ENCODE peak calls at places on chromosomes 2 and 18, in four cellular contexts. Y is WTC11, O is SK-N-SH, Q is H1. I is an unnamed sample.

GRCh38 chr18:57984490-57985109 is 59.4 kb upstream of the NEDD4L start:
- DNase-seq in Y (no peak), O (no peak), Q (no peak), I (no peak)

GRCh38 chr18:62979900-62980299 is 264.6 kb downstream of the PHLPP1 start:
- DNase-seq in Y (no peak), O (no peak), Q (no peak), I (no peak)

GRCh38 chr2:226977775-226978190 is 141.9 kb downstream of the RHBDD1 start:
- DNase-seq in Y (no peak), O (peak), Q (no peak), I (peak)

GRCh38 chr2:88265352-88265960 is 95.3 kb downstream of the THNSL2 start:
- DNase-seq in Y (no peak), O (no peak), Q (no peak), I (peak)

GRCh38 chr2:145185696-145186095 is 665.8 kb upstream of the ZEB2 start:
- DNase-seq in Y (no peak), O (no peak), Q (no peak), I (no peak)

GRCh38 chr18:45688834-45689233 is 35.1 kb upstream of the SLC14A1 start:
- DNase-seq in Y (no peak), O (no peak), Q (no peak), I (no peak)

GRCh38 chr2:113124181-113124961 is 3.0 kb upstream of the IL1RN start:
- DNase-seq in Y (no peak), O (no peak), Q (no peak), I (no peak)

GRCh38 chr2:65800998-65801397 is 368.6 kb upstream of the SPRED2 start:
- DNase-seq in Y (peak), O (no peak), Q (no peak), I (no peak)

GRCh38 chr2:158495175-158495574 is 38.4 kb downstream of the PKP4 start:
- DNase-seq in Y (no peak), O (no peak), Q (no peak), I (no peak)

GRCh38 chr18:6280344-6280743 is 134.4 kb downstream of the L3MBTL4 start:
- DNase-seq in Y (no peak), O (no peak), Q (no peak), I (no peak)

GRCh38 chr2:67448648-67449047 is 51.5 kb downstream of the ETAA1 start:
- DNase-seq in Y (no peak), O (no peak), Q (no peak), I (no peak)

GRCh38 chr2:120880381-120880780 is 144.7 kb downstream of the GLI2 start:
- DNase-seq in Y (no peak), O (no peak), Q (no peak), I (no peak)

GRCh38 chr18:7457276-7457675 is 109.8 kb upstream of the PTPRM start:
- DNase-seq in Y (no peak), O (no peak), Q (no peak), I (no peak)

GRCh38 chr2:12251121-12251520 is 465.6 kb upstream of the TRIB2 start:
- DNase-seq in Y (no peak), O (no peak), Q (no peak), I (no peak)

GRCh38 chr18:57630759-57631660 is 9.4 kb upstream of the NARS1 start:
- DNase-seq in Y (no peak), O (no peak), Q (no peak), I (no peak)

GRCh38 chr2:25700221-25700660 is 26.9 kb upstream of the DTNB start:
- DNase-seq in Y (no peak), O (peak), Q (no peak), I (peak)

GRCh38 chr2:239612133-239612532 is 211.3 kb upstream of the HDAC4 start:
- DNase-seq in Y (no peak), O (no peak), Q (no peak), I (no peak)

GRCh38 chr18:67215686-67216085 is 300.8 kb downstream of the DSEL start:
- DNase-seq in Y (no peak), O (no peak), Q (no peak), I (no peak)

GRCh38 chr2:131125195-131125757 is 20.1 kb downstream of the PLEKHB2 start:
- DNase-seq in Y (no peak), O (no peak), Q (no peak), I (no peak)

GRCh38 chr18:74935411-74935810 is 273.5 kb downstream of the PTGR3 start:
- DNase-seq in Y (no peak), O (no peak), Q (no peak), I (no peak)

GRCh38 chr2:173963817-173964564 is 1.2 kb downstream of the SP3 start:
- DNase-seq in Y (peak), O (peak), Q (peak), I (peak)

GRCh38 chr18:33231474-33232317 is 208.8 kb downstream of the CCDC178 start:
- DNase-seq in Y (peak), O (peak), Q (peak), I (peak)

GRCh38 chr18:61248589-61248988 is 84.6 kb upstream of the CDH20 start:
- DNase-seq in Y (no peak), O (no peak), Q (no peak), I (no peak)

GRCh38 chr2:15620340-15620739 is 28.7 kb downstream of the DDX1 start:
- DNase-seq in Y (no peak), O (no peak), Q (no peak), I (no peak)

DNA sequence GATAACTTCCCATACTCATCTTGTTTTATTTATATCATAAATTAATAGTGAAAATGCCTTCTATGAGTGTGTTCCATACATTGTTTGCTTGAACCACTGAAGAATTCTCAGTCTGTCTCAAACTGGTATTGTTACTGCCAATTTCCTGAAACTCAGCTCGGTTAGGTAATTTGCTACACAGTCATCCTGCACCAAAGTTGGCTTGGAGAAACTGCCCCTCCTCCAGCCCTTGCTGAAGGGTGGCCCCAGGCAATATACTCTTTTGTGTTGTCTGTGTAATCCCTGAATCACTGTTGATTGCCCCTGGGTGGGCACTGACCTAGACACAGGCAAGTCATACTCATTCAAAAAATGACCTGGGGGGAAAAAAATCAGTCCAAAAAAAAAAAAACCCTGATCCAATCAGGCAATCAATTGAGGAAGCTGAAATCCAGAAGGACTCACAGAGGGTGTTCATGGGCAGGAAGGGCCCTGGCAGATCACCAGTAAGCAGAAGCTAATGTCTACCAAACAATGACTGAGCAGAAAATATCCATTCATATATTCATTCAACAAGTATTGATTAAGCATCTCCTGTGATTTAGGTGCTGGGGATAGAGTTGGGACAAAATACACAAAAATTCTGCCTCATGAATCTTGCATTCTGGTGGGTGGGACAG is 3.8 kb upstream of the SESTD1 start:
- DNase-seq in Y (no peak), O (no peak), Q (no peak), I (no peak)
- TF ChIP-seq TEAD4 in Y (no peak), O (no peak), Q (no peak), I (no peak)

DNA sequence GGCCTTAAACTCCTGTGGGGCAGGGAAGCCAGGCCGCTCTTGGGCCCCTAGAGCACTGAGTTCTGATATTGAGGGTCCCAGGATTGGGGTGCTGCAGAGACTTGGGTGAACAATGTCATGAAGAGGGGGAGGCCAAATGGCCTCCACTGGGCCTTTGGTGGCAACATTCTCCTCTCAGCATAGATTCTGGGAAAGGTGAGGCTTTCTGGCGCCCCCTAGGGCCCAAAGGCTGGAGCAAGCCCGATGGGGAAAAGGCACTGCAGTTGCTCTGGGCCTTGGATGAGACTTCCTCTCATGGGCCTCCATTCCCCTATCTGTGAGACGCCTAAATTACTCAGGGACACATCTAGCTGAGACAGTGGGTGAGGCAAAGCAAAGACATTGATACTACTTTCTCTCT is 84.8 kb downstream of the ACAA2 start:
- DNase-seq in Y (peak), O (peak), Q (peak), I (peak)
- TF ChIP-seq TEAD4 in Y (no peak), O (no peak), Q (no peak), I (no peak)

GRCh38 chr18:36047521-36047920 is 19.8 kb downstream of the RPRD1A start:
- DNase-seq in Y (no peak), O (no peak), Q (no peak), I (no peak)

GRCh38 chr18:36046898-36047297 is 20.5 kb downstream of the RPRD1A start:
- DNase-seq in Y (no peak), O (no peak), Q (no peak), I (no peak)

GRCh38 chr18:36043153-36043552 is 24.2 kb downstream of the RPRD1A start:
- DNase-seq in Y (no peak), O (no peak), Q (no peak), I (no peak)

GRCh38 chr18:36050479-36050878 is 16.9 kb downstream of the RPRD1A start:
- DNase-seq in Y (no peak), O (no peak), Q (no peak), I (no peak)

DNA sequence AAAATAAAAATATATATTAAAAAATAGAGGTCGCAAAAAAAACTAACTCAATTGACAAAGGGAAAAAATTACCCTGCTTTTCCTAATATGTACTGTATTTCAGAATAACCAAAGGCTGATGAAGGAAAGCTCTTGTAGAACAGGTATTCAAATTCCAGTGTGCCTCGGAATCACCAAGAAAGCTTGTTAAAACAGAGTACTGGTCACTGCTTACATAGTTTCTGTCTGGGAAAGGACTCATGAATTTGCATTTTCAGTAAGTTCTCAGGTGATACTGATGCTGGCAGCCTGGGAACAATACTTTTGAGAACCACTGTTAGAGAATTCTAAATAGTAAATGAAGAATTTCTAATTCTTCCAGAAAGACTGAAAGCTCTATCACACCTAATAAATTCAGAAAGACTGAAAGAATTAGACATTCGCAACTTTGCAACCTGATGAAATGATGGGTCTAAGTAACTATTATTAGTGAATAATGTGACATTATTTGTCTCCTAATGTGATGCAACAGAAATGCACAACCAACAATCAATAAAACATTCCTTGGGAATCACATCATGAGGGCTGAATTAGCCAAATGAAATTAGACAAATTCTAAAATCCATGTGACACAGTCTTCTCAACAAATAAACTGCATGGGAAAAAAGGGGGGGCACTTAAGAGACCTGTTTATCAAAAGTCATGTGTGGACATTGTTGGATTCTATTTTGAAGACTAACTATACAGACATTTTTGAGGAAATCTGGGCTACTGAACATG is 21.9 kb downstream of the RPRD1A start:
- DNase-seq in Y (no peak), O (no peak), Q (no peak), I (no peak)
- TF ChIP-seq TEAD4 in Y (no peak), O (no peak), Q (no peak), I (no peak)

GRCh38 chr2:162545254-162545653 is 201.3 kb downstream of the GCA start:
- DNase-seq in Y (no peak), O (no peak), Q (no peak), I (no peak)
- TF ChIP-seq TEAD4 in Y (no peak), O (no peak), Q (peak), I (no peak)

DNA sequence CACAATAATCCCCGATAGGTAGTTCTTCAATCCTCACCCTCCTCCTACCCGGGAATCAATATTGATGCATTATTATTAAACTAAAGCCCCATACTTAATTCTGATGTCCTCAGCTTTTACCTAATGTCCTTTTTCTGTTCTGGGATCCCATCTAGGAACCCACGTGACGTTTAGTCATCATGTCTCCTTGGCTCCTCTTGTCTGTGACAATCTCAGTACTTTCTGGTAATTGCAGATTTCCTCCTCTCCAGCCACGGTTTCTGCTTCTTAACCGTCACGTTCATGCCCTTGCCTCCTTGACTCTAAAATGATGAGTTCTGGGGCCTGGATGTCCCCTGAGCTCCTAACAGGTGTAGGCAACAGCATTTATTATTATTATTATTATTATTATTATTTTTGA is 2.9 kb upstream of the DGKD start:
- DNase-seq in Y (no peak), O (no peak), Q (no peak), I (no peak)
- TF ChIP-seq TEAD4 in Y (no peak), O (no peak), Q (no peak), I (no peak)